ENCODE peak calls at places on chromosomes 13 and 19, in eight cellular contexts. F, D, N, H, K, L, O and R are unnamed samples.

GRCh38 chr13:37995052-37995451 is 125.5 kb upstream of the TRPC4 start:
- DNase-seq in F (no peak), D (no peak), N (no peak), H (no peak), K (peak; percentile 60), L (no peak), O (no peak), R (no peak)

GRCh38 chr13:30373727-30374126 is 48.6 kb upstream of the UBE2L5 start:
- DNase-seq in F (no peak), D (no peak), N (no peak), H (peak; percentile 86), K (no peak), L (no peak), O (no peak), R (no peak)

GRCh38 chr13:114130131-114130707 is 2.2 kb downstream of the RASA3 start:
- DNase-seq in F (no peak), D (peak; percentile 51), N (no peak), H (peak; percentile 13), K (no peak), L (no peak), O (no peak), R (no peak)

GRCh38 chr13:42392706-42393572 is 121.0 kb downstream of the AKAP11 start:
- DNase-seq in F (no peak), D (no peak), N (no peak), H (peak; percentile 58), K (peak; percentile 40), L (no peak), O (no peak), R (peak; percentile 94)

GRCh38 chr19:5188548-5189317 is 151.9 kb downstream of the PTPRS start:
- DNase-seq in F (no peak), D (no peak), N (no peak), H (no peak), K (no peak), L (no peak), O (no peak), R (no peak)

GRCh38 chr13:26254583-26255102 is 714 bp downstream of the CDK8 start:
- DNase-seq in F (peak; percentile 67), D (peak; percentile 83), N (peak; percentile 67), H (peak; percentile 69), K (peak; percentile 52), L (peak; percentile 78), O (no peak), R (peak; percentile 43)

GRCh38 chr19:29528350-29528945 is 2.7 kb downstream of the VSTM2B start:
- DNase-seq in F (peak; percentile 61), D (peak; percentile 94), N (peak; percentile 12), H (peak; percentile 82), K (peak; percentile 75), L (no peak), O (peak; percentile 51), R (peak; percentile 51)

GRCh38 chr19:11649941-11650340 is 52.7 kb downstream of the ZNF627 start:
- DNase-seq in F (no peak), D (no peak), N (no peak), H (no peak), K (no peak), L (no peak), O (no peak), R (no peak)

GRCh38 chr13:111904701-111905608 is 162.0 kb upstream of the SOX1 start:
- DNase-seq in F (no peak), D (peak; percentile 64), N (no peak), H (no peak), K (no peak), L (peak; percentile 33), O (no peak), R (peak; percentile 3)

GRCh38 chr13:48233097-48233885 is at the start of gene ITM2B:
- DNase-seq in F (peak; percentile 90), D (no peak), N (peak; percentile 77), H (peak; percentile 62), K (peak; percentile 77), L (peak; percentile 81), O (peak; percentile 46), R (peak; percentile 49)

GRCh38 chr19:1060689-1061088 is 6.3 kb upstream of the ARHGAP45 start:
- DNase-seq in F (no peak), D (no peak), N (no peak), H (no peak), K (no peak), L (no peak), O (no peak), R (no peak)

GRCh38 chr13:74825170-74825948 is 656.6 kb downstream of the TBC1D4 start:
- DNase-seq in F (no peak), D (no peak), N (no peak), H (no peak), K (peak; percentile 91), L (no peak), O (no peak), R (no peak)

GRCh38 chr13:59043016-59043415 is 1120.7 kb downstream of the DIAPH3 start:
- DNase-seq in F (no peak), D (peak; percentile 53), N (no peak), H (no peak), K (peak; percentile 84), L (no peak), O (no peak), R (no peak)

GRCh38 chr13:53321301-53321700 is 292.7 kb downstream of the OLFM4 start:
- DNase-seq in F (no peak), D (no peak), N (no peak), H (no peak), K (no peak), L (no peak), O (no peak), R (no peak)

GRCh38 chr13:113013878-113014751 is 45.1 kb downstream of the MCF2L start:
- DNase-seq in F (no peak), D (no peak), N (no peak), H (no peak), K (no peak), L (no peak), O (no peak), R (no peak)

DNA sequence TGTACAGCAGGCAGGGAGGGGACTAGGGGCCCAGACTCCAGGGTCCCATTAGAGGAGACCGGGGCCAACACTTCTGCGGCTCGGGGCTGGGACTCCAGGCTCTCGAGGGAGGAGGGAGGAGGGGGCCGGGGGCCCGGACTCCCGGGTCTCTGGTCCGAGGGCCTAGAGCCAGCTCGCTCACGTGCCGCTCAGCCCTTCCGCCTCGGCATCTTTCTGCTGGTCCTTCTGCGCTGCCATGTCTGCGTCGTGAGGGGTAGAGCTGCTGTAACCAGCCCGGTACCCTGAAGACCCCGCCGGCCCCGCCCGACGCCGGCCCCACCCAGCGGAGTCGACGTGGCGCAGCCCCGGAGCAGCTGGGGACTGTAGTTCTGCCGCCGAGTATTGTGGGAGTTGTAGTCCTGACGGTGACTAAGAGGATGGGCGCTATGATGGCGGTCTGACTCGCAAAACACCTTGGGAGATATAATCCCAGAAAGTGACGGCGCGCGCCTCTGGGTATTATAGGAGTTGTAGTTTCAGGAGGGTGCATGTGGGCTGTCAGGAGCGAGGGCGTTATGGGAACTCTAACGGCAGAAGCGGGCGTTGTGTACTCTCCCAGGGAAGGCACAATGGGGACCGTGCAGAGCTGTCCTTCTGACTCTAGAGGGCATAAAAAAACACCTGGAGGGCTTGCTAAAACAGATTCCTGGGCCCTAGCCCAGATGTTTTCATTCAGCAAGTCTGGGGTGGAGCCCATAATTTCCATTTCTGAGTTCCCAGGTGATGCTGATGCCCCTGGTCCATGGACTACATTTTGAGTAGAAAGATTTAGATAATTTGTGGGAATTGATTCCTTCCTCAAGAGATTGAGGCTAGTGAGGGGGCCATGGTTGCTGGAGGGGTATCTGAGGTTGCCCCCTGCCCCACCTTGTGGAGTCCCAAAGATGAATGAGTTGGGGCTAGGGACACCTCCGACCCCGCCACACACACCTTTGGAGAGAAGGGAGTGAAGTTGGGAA is at the start of gene RABAC1:
- DNase-seq in F (peak; percentile 93), D (peak; percentile 98), N (peak; percentile 85), H (peak; percentile 93), K (peak; percentile 95), L (peak; percentile 91), O (peak; percentile 82), R (peak; percentile 86)
- H3K4me3 ChIP-seq in F (peak within 1 kb of the TSS; percentile 95), D (peak within 1 kb of the TSS; percentile 82), N (peak within 1 kb of the TSS; percentile 92), H (peak within 1 kb of the TSS; percentile 85), K (peak within 1 kb of the TSS; percentile 90), L (peak within 1 kb of the TSS; percentile 90), O (peak within 1 kb of the TSS; percentile 93), R (peak within 1 kb of the TSS; percentile 78)

GRCh38 chr19:56668676-56669075 is 2.9 kb downstream of the ZNF835 start:
- DNase-seq in F (no peak), D (no peak), N (no peak), H (no peak), K (no peak), L (no peak), O (no peak), R (no peak)

GRCh38 chr19:56670961-56671612 is 470 bp downstream of the ZNF835 start:
- DNase-seq in F (peak; percentile 42), D (no peak), N (no peak), H (no peak), K (no peak), L (no peak), O (no peak), R (no peak)

GRCh38 chr19:56667311-56667870 is 4.2 kb downstream of the ZNF835 start:
- DNase-seq in F (no peak), D (no peak), N (no peak), H (no peak), K (no peak), L (no peak), O (no peak), R (no peak)

GRCh38 chr19:56670401-56670960 is 1.1 kb downstream of the ZNF835 start:
- DNase-seq in F (no peak), D (no peak), N (no peak), H (no peak), K (no peak), L (no peak), O (no peak), R (no peak)

DNA sequence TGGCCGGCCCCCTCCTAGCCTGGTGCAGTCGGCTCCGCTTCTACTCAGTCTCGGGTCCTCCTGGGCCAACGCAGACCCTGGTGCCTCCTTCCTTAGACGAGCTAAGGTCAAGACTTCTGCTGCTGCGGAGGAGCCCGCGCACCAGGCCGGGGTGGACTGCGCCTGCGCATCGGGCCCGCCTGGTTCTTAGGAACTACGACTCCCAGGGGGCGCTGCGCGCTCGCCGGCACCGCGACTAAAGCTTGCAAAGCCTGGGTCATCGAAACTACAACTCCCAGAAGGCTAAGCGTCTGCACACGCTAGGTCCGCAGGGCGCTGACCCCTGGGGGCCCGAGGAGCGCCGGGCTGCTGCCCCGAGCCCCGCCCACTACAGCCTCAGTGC is at the start of gene ZNF835:
- DNase-seq in F (peak; percentile 98), D (peak; percentile 53), N (peak; percentile 80), H (peak; percentile 59), K (peak; percentile 38), L (peak; percentile 86), O (peak; percentile 24), R (no peak)
- H3K4me3 ChIP-seq in F (peak within 1 kb of the TSS; percentile 86), D (no peak within 1 kb of the TSS), N (peak within 1 kb of the TSS; percentile 40), H (no peak within 1 kb of the TSS), K (peak within 1 kb of the TSS; percentile 22), L (peak within 1 kb of the TSS; percentile 60), O (peak within 1 kb of the TSS; percentile 1), R (no peak within 1 kb of the TSS)

GRCh38 chr13:80337011-80337688 is 3.8 kb downstream of the SPRY2 start:
- DNase-seq in F (peak; percentile 30), D (peak; percentile 56), N (no peak), H (no peak), K (no peak), L (no peak), O (no peak), R (no peak)
- H3K4me3 ChIP-seq in F (peak overlapping the region; percentile 97), D (peak overlapping the region; percentile 99), N (no peak overlapping the region), H (no peak overlapping the region), K (peak overlapping the region; percentile 75), L (peak overlapping the region; percentile 92), O (no peak overlapping the region), R (no peak overlapping the region)

DNA sequence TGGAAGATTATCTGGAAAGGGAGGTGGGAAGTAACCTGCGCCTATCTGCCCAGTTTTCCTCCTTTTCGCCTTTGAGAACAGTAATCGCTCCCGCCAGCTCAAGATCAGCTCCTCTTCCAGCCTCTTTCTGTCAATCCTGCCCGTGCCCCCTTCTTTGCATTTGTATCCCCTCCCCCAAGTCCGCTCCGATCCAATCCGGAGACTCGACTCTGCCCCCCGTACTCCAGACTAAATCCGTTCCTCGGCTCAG is 327 bp upstream of the RAB4B start:
- DNase-seq in F (no peak), D (no peak), N (no peak), H (no peak), K (no peak), L (no peak), O (no peak), R (no peak)
- H3K4me3 ChIP-seq in F (peak overlapping the region; percentile 47), D (peak overlapping the region; percentile 91), N (peak overlapping the region; percentile 98), H (peak overlapping the region; percentile 49), K (peak overlapping the region; percentile 60), L (peak overlapping the region; percentile 62), O (peak overlapping the region; percentile 84), R (peak overlapping the region; percentile 82)